ENCODE peak calls at places on chromosomes 13 and 19, in nine cellular contexts. L is left lung; Y is pancreas; U is cardiac muscle cell; W is aorta; E is fibroblast of lung; J is CD8-positive, alpha-beta memory T cell; R is Panc1; V is ovary. F is an unnamed sample.

GRCh38 chr19:48329167-48329891 is 4.0 kb downstream of the EMP3 start:
- DNase-seq in L (peak; percentile 36), Y (no peak), U (no peak), W (no peak), E (peak; percentile 47), J (peak; percentile 23), R (no peak), V (peak; percentile 42), F (no peak)

GRCh38 chr13:76016799-76017198 is 380.7 kb downstream of the LMO7 start:
- DNase-seq in L (no peak), Y (no peak), U (peak; percentile 40), W (no peak), E (peak; percentile 27), J (no peak), R (no peak), V (no peak), F (no peak)

GRCh38 chr13:89383891-89384290 is 1712.7 kb downstream of the SLITRK5 start:
- DNase-seq in L (no peak), Y (no peak), U (no peak), W (no peak), E (no peak), J (no peak), R (no peak), V (no peak), F (no peak)

GRCh38 chr13:99687728-99688397 is 186.6 kb downstream of the TM9SF2 start:
- DNase-seq in L (no peak), Y (no peak), U (no peak), W (no peak), E (no peak), J (no peak), R (no peak), V (no peak), F (no peak)

GRCh38 chr13:51560336-51560735 is 23.9 kb upstream of the WDFY2 start:
- DNase-seq in L (no peak), Y (no peak), U (no peak), W (no peak), E (no peak), J (no peak), R (no peak), V (no peak), F (no peak)

GRCh38 chr19:12786149-12786870 is 5.0 kb upstream of the JUNB start:
- DNase-seq in L (peak; percentile 94), Y (no peak), U (no peak), W (peak; percentile 90), E (no peak), J (no peak), R (no peak), V (peak; percentile 38), F (peak; percentile 65)

GRCh38 chr13:81051873-81052272 is 710.9 kb upstream of the SPRY2 start:
- DNase-seq in L (no peak), Y (no peak), U (peak; percentile 14), W (no peak), E (peak; percentile 18), J (no peak), R (no peak), V (no peak), F (no peak)

GRCh38 chr13:36819811-36820140 is 754 bp downstream of the RFXAP start:
- DNase-seq in L (no peak), Y (no peak), U (peak; percentile 33), W (no peak), E (peak; percentile 37), J (no peak), R (no peak), V (no peak), F (no peak)

GRCh38 chr19:40605201-40605971 is 4.2 kb downstream of the LTBP4 start:
- DNase-seq in L (peak; percentile 92), Y (peak; percentile 93), U (peak; percentile 62), W (peak; percentile 77), E (peak; percentile 63), J (peak; percentile 85), R (no peak), V (peak; percentile 73), F (peak; percentile 86)

GRCh38 chr19:40608957-40609356 is 7.8 kb downstream of the LTBP4 start:
- DNase-seq in L (no peak), Y (no peak), U (no peak), W (no peak), E (no peak), J (no peak), R (no peak), V (no peak), F (no peak)

GRCh38 chr19:40607898-40608621 is 6.9 kb downstream of the LTBP4 start:
- DNase-seq in L (peak; percentile 58), Y (peak; percentile 77), U (no peak), W (no peak), E (no peak), J (no peak), R (no peak), V (no peak), F (no peak)

GRCh38 chr19:40609561-40610395 is 8.6 kb downstream of the LTBP4 start:
- DNase-seq in L (peak; percentile 97), Y (peak; percentile 97), U (peak; percentile 70), W (peak; percentile 93), E (no peak), J (peak; percentile 81), R (no peak), V (peak; percentile 53), F (peak; percentile 87)

DNA sequence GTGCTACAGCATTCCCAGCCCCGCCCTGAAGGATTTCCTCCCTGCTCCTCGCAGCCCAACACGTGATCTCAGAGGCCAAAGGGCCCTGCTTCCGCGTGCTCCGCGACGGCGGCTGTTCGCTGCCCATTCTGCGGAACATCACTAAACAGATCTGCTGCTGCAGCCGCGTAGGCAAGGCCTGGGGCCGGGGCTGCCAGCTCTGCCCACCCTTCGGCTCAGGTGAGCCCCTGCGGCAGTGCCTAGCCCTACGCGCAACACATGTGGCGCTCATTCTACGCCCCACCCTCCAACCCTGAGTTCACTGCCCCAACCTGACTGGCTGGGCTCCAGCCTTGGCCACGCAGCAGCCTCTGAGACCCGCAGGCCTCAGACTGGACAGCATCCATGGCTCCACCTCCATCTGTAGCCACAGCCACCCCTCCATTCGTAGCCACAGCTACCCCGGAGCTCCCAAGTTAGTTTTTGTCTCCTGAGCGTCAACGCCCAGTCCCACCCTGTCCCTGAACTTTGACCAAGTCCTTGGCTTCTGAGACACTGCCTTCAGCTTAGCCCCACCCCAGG is 6.2 kb downstream of the LTBP4 start:
- DNase-seq in L (peak; percentile 65), Y (peak; percentile 78), U (no peak), W (no peak), E (no peak), J (no peak), R (no peak), V (peak; percentile 50), F (no peak)
- H3K4me1 ChIP-seq in L (peaks cover 36% of the 10 kb centered on the region), Y (no peaks in the 10 kb centered on the region), U (peaks cover 10% of the 10 kb centered on the region), W (no peaks in the 10 kb centered on the region), E (peaks cover 15% of the 10 kb centered on the region), J (peaks cover 68% of the 10 kb centered on the region), R (peaks cover 7% of the 10 kb centered on the region), V (peaks cover 11% of the 10 kb centered on the region), F (peaks cover 38% of the 10 kb centered on the region)

GRCh38 chr19:1717200-1717969 is 35.9 kb upstream of the ONECUT3 start:
- DNase-seq in L (no peak), Y (no peak), U (no peak), W (no peak), E (no peak), J (no peak), R (no peak), V (no peak), F (no peak)
- H3K27me3 ChIP-seq in L (peaks cover 95% of the 10 kb centered on the region), Y (peaks cover 10% of the 10 kb centered on the region), U (peaks cover 52% of the 10 kb centered on the region), W (no peaks in the 10 kb centered on the region), E (peaks cover 16% of the 10 kb centered on the region), J (peaks cover 22% of the 10 kb centered on the region), R (no peaks in the 10 kb centered on the region), V (no peaks in the 10 kb centered on the region), F (peaks cover 19% of the 10 kb centered on the region)

GRCh38 chr19:46721269-46722003 is 4.5 kb upstream of the PRKD2 start:
- DNase-seq in L (peak; percentile 59), Y (no peak), U (no peak), W (peak; percentile 36), E (no peak), J (no peak), R (no peak), V (no peak), F (no peak)

GRCh38 chr19:46723471-46723870 is 6.6 kb upstream of the PRKD2 start:
- DNase-seq in L (peak; percentile 43), Y (peak; percentile 23), U (no peak), W (no peak), E (no peak), J (no peak), R (no peak), V (no peak), F (no peak)

GRCh38 chr19:46722004-46722380 is 5.1 kb upstream of the PRKD2 start:
- DNase-seq in L (peak; percentile 53), Y (no peak), U (no peak), W (peak; percentile 37), E (no peak), J (no peak), R (no peak), V (no peak), F (no peak)

GRCh38 chr19:46723023-46723461 is 6.1 kb upstream of the PRKD2 start:
- DNase-seq in L (peak; percentile 68), Y (no peak), U (no peak), W (peak; percentile 45), E (no peak), J (no peak), R (no peak), V (no peak), F (no peak)

DNA sequence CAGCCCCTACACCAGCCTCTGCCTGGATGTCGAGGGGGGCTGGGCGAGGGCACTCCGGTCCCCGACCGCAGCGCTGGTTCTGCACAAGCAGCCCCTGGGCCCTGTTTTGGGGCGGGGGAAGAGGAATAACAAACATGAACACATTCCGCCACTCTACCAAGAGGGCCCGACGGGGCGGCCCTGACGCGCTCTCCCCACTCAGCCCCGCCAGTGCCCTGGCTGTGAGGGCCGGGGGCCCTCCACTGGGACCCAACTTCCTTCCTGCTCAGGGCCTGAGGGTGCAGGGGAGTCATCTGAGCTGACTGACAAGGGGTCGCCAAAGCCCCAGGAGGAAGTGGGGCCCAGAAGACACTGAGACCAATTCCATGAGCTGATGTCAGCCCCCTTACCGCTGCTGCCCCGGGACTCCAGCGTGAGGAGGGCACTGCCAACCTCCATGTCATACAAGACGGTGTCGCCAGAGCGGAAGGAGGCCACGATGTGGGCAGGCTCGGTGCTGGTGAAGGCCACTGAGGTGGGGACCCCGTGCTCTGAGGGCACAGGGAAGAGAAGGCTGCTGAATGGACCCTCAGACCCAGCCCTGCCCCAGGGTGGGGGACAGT is 5.6 kb upstream of the PRKD2 start:
- DNase-seq in L (peak; percentile 69), Y (no peak), U (no peak), W (peak; percentile 37), E (no peak), J (no peak), R (no peak), V (no peak), F (peak; percentile 42)
- H3K4me1 ChIP-seq in L (peaks cover 9% of the 10 kb centered on the region), Y (no peaks in the 10 kb centered on the region), U (no peaks in the 10 kb centered on the region), W (no peaks in the 10 kb centered on the region), E (no peaks in the 10 kb centered on the region), J (peaks cover 21% of the 10 kb centered on the region), R (peaks cover 5% of the 10 kb centered on the region), V (no peaks in the 10 kb centered on the region), F (no peaks in the 10 kb centered on the region)

GRCh38 chr19:411723-412355 is 2.9 kb upstream of the C2CD4C start:
- DNase-seq in L (peak; percentile 62), Y (no peak), U (no peak), W (peak; percentile 34), E (no peak), J (no peak), R (no peak), V (no peak), F (peak; percentile 40)
- H3K27me3 ChIP-seq in L (peaks cover 63% of the 10 kb centered on the region), Y (no peaks in the 10 kb centered on the region), U (peaks cover 19% of the 10 kb centered on the region), W (no peaks in the 10 kb centered on the region), E (peaks cover 13% of the 10 kb centered on the region), J (peaks cover 13% of the 10 kb centered on the region), R (no peaks in the 10 kb centered on the region), V (no peaks in the 10 kb centered on the region), F (peaks cover 50% of the 10 kb centered on the region)

GRCh38 chr13:28394422-28394821 is 100.5 kb downstream of the FLT1 start:
- DNase-seq in L (no peak), Y (no peak), U (no peak), W (no peak), E (no peak), J (no peak), R (no peak), V (no peak), F (no peak)
- H3K4me1 ChIP-seq in L (no peaks in the 10 kb centered on the region), Y (no peaks in the 10 kb centered on the region), U (peaks cover 9% of the 10 kb centered on the region), W (no peaks in the 10 kb centered on the region), E (no peaks in the 10 kb centered on the region), J (no peaks in the 10 kb centered on the region), R (no peaks in the 10 kb centered on the region), V (no peaks in the 10 kb centered on the region), F (no peaks in the 10 kb centered on the region)

F was measured in psoas muscle.